ENCODE peak calls at places on chromosome 14, in nine cellular contexts. One of them, this sample, is unnamed.
A peak's percentile ranks its signal among the peaks of the same experiment; 100 is the strongest.

GRCh38 chr14:24941719-24942118 is 108.2 kb downstream of the STXBP6 start:
- DNase-seq in adrenal gland: no peak
- DNase-seq in activated T-cell treated with anti-CD3 and anti-CD28 coated beads for 48 hours: no peak
- DNase-seq in stimulated activated naive B cell treated with anti-CD40 and anti-IgM and Interleukin-4, amounts not matched to agents 10 μg/mL and 1 μg/mL and 100 μg/mL, for 72 hours: no peak
- DNase-seq in GM04504: no peak
- DNase-seq in AG04450: no peak
- DNase-seq in PC-3: no peak
- DNase-seq in choroid plexus epithelial cell: no peak
- DNase-seq in IMR-90: no peak
- DNase-seq in this sample: no peak

GRCh38 chr14:35416108-35416750 is 11.7 kb upstream of the NFKBIA start:
- DNase-seq in AG04450: no peak
- DNase-seq in GM04504: no peak
- DNase-seq in choroid plexus epithelial cell: peak; percentile 16
- DNase-seq in IMR-90: no peak
- DNase-seq in adrenal gland: no peak
- DNase-seq in activated T-cell treated with anti-CD3 and anti-CD28 coated beads for 48 hours: peak; percentile 67
- DNase-seq in PC-3: peak; percentile 55
- DNase-seq in stimulated activated naive B cell treated with anti-CD40 and anti-IgM and Interleukin-4, amounts not matched to agents 10 μg/mL and 1 μg/mL and 100 μg/mL, for 72 hours: peak; percentile 59
- DNase-seq in this sample: no peak

GRCh38 chr14:95394981-95395737 is 75.5 kb upstream of the CLMN start:
- DNase-seq in activated T-cell treated with anti-CD3 and anti-CD28 coated beads for 48 hours: no peak
- DNase-seq in AG04450: no peak
- DNase-seq in adrenal gland: no peak
- DNase-seq in stimulated activated naive B cell treated with anti-CD40 and anti-IgM and Interleukin-4, amounts not matched to agents 10 μg/mL and 1 μg/mL and 100 μg/mL, for 72 hours: no peak
- DNase-seq in GM04504: no peak
- DNase-seq in IMR-90: no peak
- DNase-seq in choroid plexus epithelial cell: peak; percentile 7
- DNase-seq in PC-3: no peak
- DNase-seq in this sample: no peak

GRCh38 chr14:76576047-76576741 is 185.1 kb upstream of the VASH1 start:
- DNase-seq in AG04450: no peak
- DNase-seq in PC-3: no peak
- DNase-seq in adrenal gland: no peak
- DNase-seq in IMR-90: peak; percentile 1
- DNase-seq in stimulated activated naive B cell treated with anti-CD40 and anti-IgM and Interleukin-4, amounts not matched to agents 10 μg/mL and 1 μg/mL and 100 μg/mL, for 72 hours: no peak
- DNase-seq in activated T-cell treated with anti-CD3 and anti-CD28 coated beads for 48 hours: no peak
- DNase-seq in GM04504: no peak
- DNase-seq in choroid plexus epithelial cell: peak; percentile 19
- DNase-seq in this sample: no peak

GRCh38 chr14:22460461-22461195 is 128.4 kb downstream of the DAD1 start:
- DNase-seq in stimulated activated naive B cell treated with anti-CD40 and anti-IgM and Interleukin-4, amounts not matched to agents 10 μg/mL and 1 μg/mL and 100 μg/mL, for 72 hours: no peak
- DNase-seq in choroid plexus epithelial cell: peak; percentile 55
- DNase-seq in activated T-cell treated with anti-CD3 and anti-CD28 coated beads for 48 hours: no peak
- DNase-seq in PC-3: peak; percentile 17
- DNase-seq in GM04504: no peak
- DNase-seq in AG04450: no peak
- DNase-seq in IMR-90: peak; percentile 6
- DNase-seq in adrenal gland: no peak
- DNase-seq in this sample: peak; percentile 53

GRCh38 chr14:51094282-51094821 is 553 bp downstream of the TRIM9 start:
- DNase-seq in PC-3: no peak
- DNase-seq in stimulated activated naive B cell treated with anti-CD40 and anti-IgM and Interleukin-4, amounts not matched to agents 10 μg/mL and 1 μg/mL and 100 μg/mL, for 72 hours: peak; percentile 4
- DNase-seq in GM04504: no peak
- DNase-seq in IMR-90: no peak
- DNase-seq in activated T-cell treated with anti-CD3 and anti-CD28 coated beads for 48 hours: peak; percentile 10
- DNase-seq in choroid plexus epithelial cell: no peak
- DNase-seq in adrenal gland: no peak
- DNase-seq in AG04450: no peak
- DNase-seq in this sample: no peak

GRCh38 chr14:41597647-41598046 is 9.0 kb upstream of the LRFN5 start:
- DNase-seq in GM04504: no peak
- DNase-seq in PC-3: no peak
- DNase-seq in stimulated activated naive B cell treated with anti-CD40 and anti-IgM and Interleukin-4, amounts not matched to agents 10 μg/mL and 1 μg/mL and 100 μg/mL, for 72 hours: no peak
- DNase-seq in IMR-90: no peak
- DNase-seq in activated T-cell treated with anti-CD3 and anti-CD28 coated beads for 48 hours: no peak
- DNase-seq in choroid plexus epithelial cell: no peak
- DNase-seq in adrenal gland: no peak
- DNase-seq in AG04450: no peak
- DNase-seq in this sample: no peak

GRCh38 chr14:65370890-65371289 is 41.6 kb upstream of the FUT8 start:
- DNase-seq in GM04504: no peak
- DNase-seq in choroid plexus epithelial cell: no peak
- DNase-seq in AG04450: no peak
- DNase-seq in stimulated activated naive B cell treated with anti-CD40 and anti-IgM and Interleukin-4, amounts not matched to agents 10 μg/mL and 1 μg/mL and 100 μg/mL, for 72 hours: no peak
- DNase-seq in PC-3: no peak
- DNase-seq in IMR-90: no peak
- DNase-seq in activated T-cell treated with anti-CD3 and anti-CD28 coated beads for 48 hours: no peak
- DNase-seq in adrenal gland: no peak
- DNase-seq in this sample: no peak

GRCh38 chr14:103909531-103910261 is 18.6 kb upstream of the TDRD9 start:
- DNase-seq in IMR-90: no peak
- DNase-seq in stimulated activated naive B cell treated with anti-CD40 and anti-IgM and Interleukin-4, amounts not matched to agents 10 μg/mL and 1 μg/mL and 100 μg/mL, for 72 hours: no peak
- DNase-seq in choroid plexus epithelial cell: no peak
- DNase-seq in GM04504: no peak
- DNase-seq in PC-3: no peak
- DNase-seq in AG04450: no peak
- DNase-seq in adrenal gland: no peak
- DNase-seq in activated T-cell treated with anti-CD3 and anti-CD28 coated beads for 48 hours: no peak
- DNase-seq in this sample: no peak

GRCh38 chr14:30550335-30550734 is 8.6 kb upstream of the G2E3 start:
- DNase-seq in stimulated activated naive B cell treated with anti-CD40 and anti-IgM and Interleukin-4, amounts not matched to agents 10 μg/mL and 1 μg/mL and 100 μg/mL, for 72 hours: no peak
- DNase-seq in activated T-cell treated with anti-CD3 and anti-CD28 coated beads for 48 hours: no peak
- DNase-seq in IMR-90: peak; percentile 67
- DNase-seq in GM04504: no peak
- DNase-seq in choroid plexus epithelial cell: peak; percentile 69
- DNase-seq in AG04450: no peak
- DNase-seq in adrenal gland: no peak
- DNase-seq in PC-3: peak; percentile 90
- DNase-seq in this sample: no peak

GRCh38 chr14:104724981-104725771 is 1.1 kb downstream of the ADSS1 start:
- DNase-seq in PC-3: peak; percentile 32
- DNase-seq in stimulated activated naive B cell treated with anti-CD40 and anti-IgM and Interleukin-4, amounts not matched to agents 10 μg/mL and 1 μg/mL and 100 μg/mL, for 72 hours: no peak
- DNase-seq in GM04504: no peak
- DNase-seq in adrenal gland: no peak
- DNase-seq in AG04450: no peak
- DNase-seq in choroid plexus epithelial cell: peak; percentile 62
- DNase-seq in activated T-cell treated with anti-CD3 and anti-CD28 coated beads for 48 hours: no peak
- DNase-seq in IMR-90: no peak
- DNase-seq in this sample: no peak